ENCODE peak calls at places on chromosome 5, in six cellular contexts. One of them, this sample, is unnamed.
A peak's percentile ranks its signal among the peaks of the same experiment; 100 is the strongest.

GRCh38 chr5:89878140-89878570 is 531.4 kb downstream of the CETN3 start:
- DNase-seq in T-helper 1 cell: no peak
- DNase-seq in endothelial cell: no peak
- DNase-seq in fibroblast of lung: peak; percentile 99
- DNase-seq in KBM-7: peak; percentile 28
- DNase-seq in pons: no peak
- DNase-seq in this sample: no peak

GRCh38 chr5:67050635-67051034 is 146.0 kb downstream of the CD180 start:
- DNase-seq in T-helper 1 cell: no peak
- DNase-seq in endothelial cell: no peak
- DNase-seq in fibroblast of lung: no peak
- DNase-seq in KBM-7: no peak
- DNase-seq in pons: no peak
- DNase-seq in this sample: no peak

GRCh38 chr5:139273322-139273571 is 20.3 kb upstream of the MATR3 start:
- DNase-seq in T-helper 1 cell: no peak
- DNase-seq in endothelial cell: no peak
- DNase-seq in fibroblast of lung: no peak
- DNase-seq in KBM-7: no peak
- DNase-seq in pons: no peak
- DNase-seq in this sample: no peak

GRCh38 chr5:133838286-133838685 is 130.1 kb downstream of the C5orf15 start:
- DNase-seq in T-helper 1 cell: no peak
- DNase-seq in endothelial cell: no peak
- DNase-seq in fibroblast of lung: no peak
- DNase-seq in KBM-7: no peak
- DNase-seq in pons: no peak
- DNase-seq in this sample: no peak

GRCh38 chr5:87413116-87413645 is 451 bp upstream of the CCNH start:
- DNase-seq in T-helper 1 cell: no peak
- DNase-seq in endothelial cell: no peak
- DNase-seq in fibroblast of lung: peak; percentile 20
- DNase-seq in KBM-7: no peak
- DNase-seq in pons: no peak
- DNase-seq in this sample: no peak

GRCh38 chr5:11234501-11234911 is 473.5 kb upstream of the DAP start:
- DNase-seq in T-helper 1 cell: no peak
- DNase-seq in endothelial cell: peak; percentile 23
- DNase-seq in fibroblast of lung: no peak
- DNase-seq in KBM-7: peak; percentile 99
- DNase-seq in pons: peak; percentile 12
- DNase-seq in this sample: no peak

GRCh38 chr5:58356662-58357061 is 103.2 kb downstream of the PLK2 start:
- DNase-seq in T-helper 1 cell: no peak
- DNase-seq in endothelial cell: no peak
- DNase-seq in fibroblast of lung: no peak
- DNase-seq in KBM-7: no peak
- DNase-seq in pons: no peak
- DNase-seq in this sample: no peak

GRCh38 chr5:2908086-2908485 is 156.6 kb upstream of the IRX2 start:
- DNase-seq in T-helper 1 cell: no peak
- DNase-seq in endothelial cell: no peak
- DNase-seq in fibroblast of lung: no peak
- DNase-seq in KBM-7: no peak
- DNase-seq in pons: no peak
- DNase-seq in this sample: no peak

GRCh38 chr5:143001764-143002351 is 231.7 kb downstream of the ARHGAP26 start:
- DNase-seq in T-helper 1 cell: no peak
- DNase-seq in endothelial cell: no peak
- DNase-seq in fibroblast of lung: peak; percentile 91
- DNase-seq in KBM-7: peak; percentile 55
- DNase-seq in pons: no peak
- DNase-seq in this sample: peak; percentile 78

GRCh38 chr5:74318985-74319563 is 321.5 kb downstream of the ENC1 start:
- DNase-seq in T-helper 1 cell: no peak
- DNase-seq in endothelial cell: no peak
- DNase-seq in fibroblast of lung: peak; percentile 67
- DNase-seq in KBM-7: no peak
- DNase-seq in pons: no peak
- DNase-seq in this sample: no peak

GRCh38 chr5:74294231-74294705 is 346.3 kb downstream of the ENC1 start:
- DNase-seq in T-helper 1 cell: no peak
- DNase-seq in endothelial cell: no peak
- DNase-seq in fibroblast of lung: peak; percentile 65
- DNase-seq in KBM-7: peak; percentile 94
- DNase-seq in pons: peak; percentile 62
- DNase-seq in this sample: no peak

GRCh38 chr5:113005454-113005853 is 28.9 kb downstream of the DCP2 start:
- DNase-seq in T-helper 1 cell: no peak
- DNase-seq in endothelial cell: no peak
- DNase-seq in fibroblast of lung: peak; percentile 64
- DNase-seq in KBM-7: no peak
- DNase-seq in pons: no peak
- DNase-seq in this sample: no peak

GRCh38 chr5:15004506-15004905 is 132.9 kb upstream of the ANKH start:
- DNase-seq in T-helper 1 cell: no peak
- DNase-seq in endothelial cell: no peak
- DNase-seq in fibroblast of lung: peak; percentile 58
- DNase-seq in KBM-7: no peak
- DNase-seq in pons: no peak
- DNase-seq in this sample: no peak

GRCh38 chr5:2582507-2582906 is 169.0 kb downstream of the IRX2 start:
- DNase-seq in T-helper 1 cell: no peak
- DNase-seq in endothelial cell: no peak
- DNase-seq in fibroblast of lung: no peak
- DNase-seq in KBM-7: no peak
- DNase-seq in pons: no peak
- DNase-seq in this sample: no peak

GRCh38 chr5:162990856-162991497 is 446.4 kb upstream of the CCNG1 start:
- DNase-seq in T-helper 1 cell: no peak
- DNase-seq in endothelial cell: no peak
- DNase-seq in fibroblast of lung: no peak
- DNase-seq in KBM-7: no peak
- DNase-seq in pons: no peak
- DNase-seq in this sample: no peak

GRCh38 chr5:8831854-8832253 is 714.0 kb downstream of the SEMA5A start:
- DNase-seq in T-helper 1 cell: no peak
- DNase-seq in endothelial cell: no peak
- DNase-seq in fibroblast of lung: no peak
- DNase-seq in KBM-7: no peak
- DNase-seq in pons: no peak
- DNase-seq in this sample: no peak

GRCh38 chr5:56183507-56183906 is 49.6 kb downstream of the ANKRD55 start:
- DNase-seq in T-helper 1 cell: no peak
- DNase-seq in endothelial cell: no peak
- DNase-seq in fibroblast of lung: peak; percentile 98
- DNase-seq in KBM-7: peak; percentile 23
- DNase-seq in pons: no peak
- DNase-seq in this sample: no peak

GRCh38 chr5:95709967-95710650 is 21.0 kb upstream of the RHOBTB3 start:
- DNase-seq in T-helper 1 cell: no peak
- DNase-seq in endothelial cell: no peak
- DNase-seq in fibroblast of lung: peak; percentile 35
- DNase-seq in KBM-7: no peak
- DNase-seq in pons: peak; percentile 39
- DNase-seq in this sample: no peak

GRCh38 chr5:78627766-78628165 is 20.8 kb downstream of the LHFPL2 start:
- DNase-seq in T-helper 1 cell: no peak
- DNase-seq in endothelial cell: no peak
- DNase-seq in fibroblast of lung: peak; percentile 66
- DNase-seq in KBM-7: no peak
- DNase-seq in pons: no peak
- DNase-seq in this sample: no peak

This sample was measured in stimulated activated effector memory CD8-positive, alpha-beta T cell treated with anti-CD3 and anti-CD28 coated beads, Interleukin-12 subunit alpha, Interleukin-12 subunit beta, amount 100 ng/mL, for 72 hours.